ENCODE peak calls at places on chromosomes 3 and 15, in four cellular contexts. One of them, this sample, is unnamed.

GRCh38 chr3:134372405-134373277 is 1.6 kb downstream of the AMOTL2 start:
- DNase-seq in NCI-H460: no peak
- DNase-seq in GM12865: no peak
- DNase-seq in NCI-H1417: no peak
- DNase-seq in this sample: no peak

GRCh38 chr15:89167267-89168176 is 53.9 kb downstream of the RLBP1 start:
- DNase-seq in NCI-H1417: no peak
- DNase-seq in NCI-H460: no peak
- DNase-seq in GM12865: peak; percentile 83
- DNase-seq in this sample: peak; percentile 87

GRCh38 chr3:100756441-100756840 is 47.1 kb downstream of the TFG start:
- DNase-seq in NCI-H460: no peak
- DNase-seq in NCI-H1417: no peak
- DNase-seq in GM12865: no peak
- DNase-seq in this sample: no peak

GRCh38 chr15:66673410-66674322 is 28.4 kb upstream of the SMAD6 start:
- DNase-seq in NCI-H460: peak; percentile 36
- DNase-seq in NCI-H1417: no peak
- DNase-seq in GM12865: peak; percentile 63
- DNase-seq in this sample: no peak

GRCh38 chr3:66828303-66828702 is 169.8 kb upstream of the KBTBD8 start:
- DNase-seq in NCI-H460: no peak
- DNase-seq in NCI-H1417: no peak
- DNase-seq in GM12865: no peak
- DNase-seq in this sample: no peak

GRCh38 chr15:95935852-95936251 is 394.6 kb upstream of the NR2F2 start:
- DNase-seq in GM12865: no peak
- DNase-seq in NCI-H1417: no peak
- DNase-seq in NCI-H460: no peak
- DNase-seq in this sample: no peak

GRCh38 chr3:33238923-33239322 is 20.3 kb upstream of the SUSD5 start:
- DNase-seq in NCI-H460: no peak
- DNase-seq in NCI-H1417: no peak
- DNase-seq in GM12865: no peak
- DNase-seq in this sample: no peak

GRCh38 chr3:134106580-134106979 is 76.9 kb upstream of the SLCO2A1 start:
- DNase-seq in GM12865: peak; percentile 16
- DNase-seq in NCI-H1417: no peak
- DNase-seq in NCI-H460: no peak
- DNase-seq in this sample: peak; percentile 24

GRCh38 chr3:98900265-98901031 is 1.0 kb downstream of the DCBLD2 start:
- DNase-seq in GM12865: no peak
- DNase-seq in NCI-H1417: peak; percentile 74
- DNase-seq in NCI-H460: no peak
- DNase-seq in this sample: no peak

GRCh38 chr3:10933470-10933957 is 59.0 kb upstream of the SLC6A1 start:
- DNase-seq in NCI-H460: no peak
- DNase-seq in GM12865: no peak
- DNase-seq in NCI-H1417: no peak
- DNase-seq in this sample: no peak

GRCh38 chr3:52432225-52432624 is 12.7 kb downstream of the SEMA3G start:
- DNase-seq in NCI-H1417: no peak
- DNase-seq in NCI-H460: no peak
- DNase-seq in GM12865: no peak
- DNase-seq in this sample: no peak

GRCh38 chr15:74172751-74173544 is 562 bp upstream of the ISLR start:
- DNase-seq in NCI-H1417: peak; percentile 37
- DNase-seq in NCI-H460: no peak
- DNase-seq in GM12865: no peak
- DNase-seq in this sample: no peak

GRCh38 chr3:54964081-54964480 is 36.2 kb upstream of the LRTM1 start:
- DNase-seq in GM12865: no peak
- DNase-seq in NCI-H460: no peak
- DNase-seq in NCI-H1417: no peak
- DNase-seq in this sample: no peak

GRCh38 chr3:153783106-153783505 is 338.1 kb upstream of the ARHGEF26 start:
- DNase-seq in GM12865: no peak
- DNase-seq in NCI-H1417: no peak
- DNase-seq in NCI-H460: no peak
- DNase-seq in this sample: no peak

GRCh38 chr15:56775632-56776031 is 42.3 kb upstream of the ZNF280D start:
- DNase-seq in NCI-H1417: no peak
- DNase-seq in GM12865: peak; percentile 21
- DNase-seq in NCI-H460: no peak
- DNase-seq in this sample: peak; percentile 19

GRCh38 chr15:85616549-85616948 is 178.2 kb downstream of the KLHL25 start:
- DNase-seq in GM12865: no peak
- DNase-seq in NCI-H1417: no peak
- DNase-seq in NCI-H460: no peak
- DNase-seq in this sample: no peak

GRCh38 chr3:111152506-111152905 is 80.9 kb downstream of the NECTIN3 start:
- DNase-seq in NCI-H1417: no peak
- DNase-seq in NCI-H460: no peak
- DNase-seq in GM12865: no peak
- DNase-seq in this sample: no peak

GRCh38 chr15:56042982-56043980 is 49.9 kb upstream of the NEDD4 start:
- DNase-seq in NCI-H460: no peak
- DNase-seq in GM12865: peak; percentile 43
- DNase-seq in NCI-H1417: no peak
- DNase-seq in this sample: no peak

GRCh38 chr3:187858086-187858485 is 112.8 kb upstream of the BCL6 start:
- DNase-seq in GM12865: no peak
- DNase-seq in NCI-H460: no peak
- DNase-seq in NCI-H1417: no peak
- DNase-seq in this sample: no peak

GRCh38 chr3:130470132-130470531 is 46.8 kb upstream of the COL6A6 start:
- DNase-seq in NCI-H460: no peak
- DNase-seq in GM12865: no peak
- DNase-seq in NCI-H1417: no peak
- DNase-seq in this sample: no peak

GRCh38 chr3:189794518-189794917 is 163.3 kb downstream of the TP63 start:
- DNase-seq in GM12865: no peak
- DNase-seq in NCI-H460: no peak
- DNase-seq in NCI-H1417: peak; percentile 67
- DNase-seq in this sample: no peak

This sample was measured in dermis blood vessel endothelial cell.